ENCODE peak calls at places on chromosomes 2 and 18, in seven cellular contexts. I, F, Y, C, U, Z and H are unnamed samples.

GRCh38 chr2:101473911-101474751 is 781 bp downstream of the RFX8 start:
- DNase-seq in I (peak), F (peak), Y (peak), C (peak), U (no peak), Z (no peak), H (peak)

GRCh38 chr2:45123065-45123464 is 113.8 kb upstream of the SIX2 start:
- DNase-seq in I (no peak), F (no peak), Y (no peak), C (no peak), U (no peak), Z (no peak), H (no peak)

GRCh38 chr2:204122425-204122824 is 185.9 kb downstream of the ICOS start:
- DNase-seq in I (no peak), F (no peak), Y (no peak), C (no peak), U (no peak), Z (no peak), H (no peak)

GRCh38 chr2:132415256-132416079 is 1.1 kb upstream of the GPR39 start:
- DNase-seq in I (no peak), F (peak), Y (no peak), C (no peak), U (no peak), Z (no peak), H (no peak)

GRCh38 chr2:120845281-120845680 is 109.6 kb downstream of the GLI2 start:
- DNase-seq in I (no peak), F (peak), Y (no peak), C (no peak), U (no peak), Z (no peak), H (no peak)

GRCh38 chr2:173199303-173199702 is 123.7 kb downstream of the MAP3K20 start:
- DNase-seq in I (no peak), F (peak), Y (no peak), C (no peak), U (no peak), Z (no peak), H (no peak)

GRCh38 chr2:104447831-104448434 is 406.0 kb upstream of the POU3F3 start:
- DNase-seq in I (no peak), F (no peak), Y (no peak), C (no peak), U (no peak), Z (no peak), H (no peak)

GRCh38 chr18:25284861-25285574 is 66.9 kb downstream of the ZNF521 start:
- DNase-seq in I (no peak), F (peak), Y (no peak), C (no peak), U (no peak), Z (no peak), H (no peak)

GRCh38 chr2:117763806-117764205 is 50.7 kb upstream of the DDX18 start:
- DNase-seq in I (no peak), F (no peak), Y (no peak), C (no peak), U (no peak), Z (no peak), H (no peak)

GRCh38 chr2:3198119-3198518 is 179.5 kb downstream of the EIPR1 start:
- DNase-seq in I (no peak), F (peak), Y (no peak), C (no peak), U (no peak), Z (no peak), H (no peak)

GRCh38 chr2:165886487-165887146 is 67.0 kb downstream of the TTC21B start:
- DNase-seq in I (no peak), F (no peak), Y (no peak), C (no peak), U (no peak), Z (no peak), H (no peak)

GRCh38 chr18:34094148-34094547 is 130.6 kb downstream of the NOL4 start:
- DNase-seq in I (no peak), F (no peak), Y (no peak), C (no peak), U (no peak), Z (no peak), H (no peak)

GRCh38 chr2:153487482-153487881 is 8.9 kb upstream of the RPRM start:
- DNase-seq in I (no peak), F (peak), Y (no peak), C (no peak), U (no peak), Z (no peak), H (no peak)

GRCh38 chr18:11259421-11259820 is 110.1 kb upstream of the PIEZO2 start:
- DNase-seq in I (no peak), F (no peak), Y (no peak), C (no peak), U (no peak), Z (no peak), H (no peak)

GRCh38 chr18:73316513-73316912 is 448.7 kb upstream of the NETO1 start:
- DNase-seq in I (no peak), F (peak), Y (no peak), C (no peak), U (no peak), Z (no peak), H (no peak)

GRCh38 chr2:233482616-233483015 is 84.0 kb downstream of the USP40 start:
- DNase-seq in I (no peak), F (no peak), Y (no peak), C (no peak), U (no peak), Z (no peak), H (no peak)

GRCh38 chr2:43088148-43089073 is 138.0 kb downstream of the ZFP36L2 start:
- DNase-seq in I (no peak), F (no peak), Y (no peak), C (no peak), U (no peak), Z (no peak), H (no peak)

GRCh38 chr2:1728821-1729220 is 15.5 kb downstream of the PXDN start:
- DNase-seq in I (no peak), F (no peak), Y (no peak), C (no peak), U (no peak), Z (no peak), H (no peak)

GRCh38 chr2:136206613-136207012 is 88.7 kb upstream of the CXCR4 start:
- DNase-seq in I (peak), F (no peak), Y (no peak), C (no peak), U (no peak), Z (no peak), H (no peak)

GRCh38 chr2:1656961-1657841 is 87.1 kb downstream of the PXDN start:
- DNase-seq in I (no peak), F (no peak), Y (no peak), C (no peak), U (no peak), Z (no peak), H (no peak)

GRCh38 chr2:74099835-74100234 is 47.9 kb downstream of the BOLA3 start:
- DNase-seq in I (no peak), F (no peak), Y (no peak), C (no peak), U (no peak), Z (no peak), H (no peak)

GRCh38 chr2:25548587-25548986 is 124.8 kb downstream of the DTNB start:
- DNase-seq in I (no peak), F (no peak), Y (no peak), C (no peak), U (no peak), Z (no peak), H (no peak)

GRCh38 chr2:195425328-195425727 is 231.7 kb upstream of the SLC39A10 start:
- DNase-seq in I (no peak), F (no peak), Y (no peak), C (no peak), U (no peak), Z (no peak), H (no peak)

GRCh38 chr18:52340466-52341378 is 725 bp downstream of the DCC start:
- DNase-seq in I (no peak), F (no peak), Y (no peak), C (no peak), U (no peak), Z (no peak), H (no peak)

GRCh38 chr18:37286801-37287200 is 278.8 kb downstream of the CELF4 start:
- DNase-seq in I (no peak), F (no peak), Y (no peak), C (no peak), U (no peak), Z (no peak), H (no peak)

GRCh38 chr2:239360421-239361310 is 40.2 kb downstream of the HDAC4 start:
- DNase-seq in I (no peak), F (no peak), Y (no peak), C (no peak), U (no peak), Z (no peak), H (no peak)

GRCh38 chr2:158695287-158695686 is 99.8 kb upstream of the DAPL1 start:
- DNase-seq in I (no peak), F (no peak), Y (no peak), C (no peak), U (no peak), Z (no peak), H (no peak)